ENCODE peak calls at places on chromosomes 3 and 15, in four cellular contexts. T, S, L and A are unnamed samples.

GRCh38 chr3:111081008-111081545 is 9.5 kb downstream of the NECTIN3 start:
- DNase-seq in T (no peak), S (no peak), L (no peak), A (no peak)

GRCh38 chr3:189712906-189713483 is 81.8 kb downstream of the TP63 start:
- DNase-seq in L (no peak), S (no peak), T (peak), A (peak)

GRCh38 chr15:69499521-69500201 is 47.0 kb downstream of the RPLP1 start:
- DNase-seq in S (no peak), T (no peak), L (no peak), A (no peak)

GRCh38 chr3:42288385-42288784 is 22.4 kb upstream of the CCK start:
- DNase-seq in T (no peak), S (no peak), L (no peak), A (no peak)

GRCh38 chr3:13403818-13404216 is 16.3 kb downstream of the NUP210 start:
- DNase-seq in L (no peak), S (no peak), T (no peak), A (no peak)

GRCh38 chr3:147368151-147368550 is 38.2 kb downstream of the ZIC4 start:
- DNase-seq in L (no peak), S (no peak), T (no peak), A (no peak)

GRCh38 chr3:105899528-105899927 is 30.7 kb upstream of the CBLB start:
- DNase-seq in L (no peak), T (no peak), S (no peak), A (no peak)

GRCh38 chr15:47968593-47968992 is 152.2 kb upstream of the SLC24A5 start:
- DNase-seq in T (no peak), L (no peak), S (no peak), A (no peak)

GRCh38 chr15:71116942-71117341 is 1.7 kb downstream of the THSD4 start:
- DNase-seq in S (no peak), T (no peak), L (no peak), A (peak)

GRCh38 chr3:65439641-65440040 is 599.1 kb downstream of the MAGI1 start:
- DNase-seq in S (peak), L (peak), T (no peak), A (peak)

GRCh38 chr3:184315506-184315867 is 1.1 kb downstream of the EIF4G1 start:
- DNase-seq in T (no peak), S (no peak), L (no peak), A (no peak)

GRCh38 chr15:95693917-95694316 is 636.6 kb upstream of the NR2F2 start:
- DNase-seq in T (no peak), S (no peak), L (no peak), A (no peak)

GRCh38 chr3:108091498-108092259 is 848 bp upstream of the CD47 start:
- DNase-seq in S (no peak), T (no peak), L (no peak), A (no peak)

GRCh38 chr3:58658508-58658907 is 8.1 kb downstream of the FAM3D start:
- DNase-seq in S (no peak), T (no peak), L (peak), A (no peak)

GRCh38 chr3:14329116-14329830 is 73.1 kb upstream of the SLC6A6 start:
- DNase-seq in T (no peak), S (no peak), L (no peak), A (no peak)

GRCh38 chr3:100400424-100400781 is 486 bp downstream of the TOMM70 start:
- DNase-seq in L (no peak), T (no peak), S (no peak), A (peak)

GRCh38 chr15:47443839-47444238 is 273.5 kb upstream of the SEMA6D start:
- DNase-seq in S (no peak), T (no peak), L (no peak), A (no peak)

GRCh38 chr3:132536442-132537153 is 60.5 kb upstream of the ACKR4 start:
- DNase-seq in S (no peak), L (no peak), T (no peak), A (no peak)

GRCh38 chr15:65027593-65027992 is 1.8 kb downstream of the MTFMT start:
- DNase-seq in S (no peak), T (no peak), L (no peak), A (no peak)

GRCh38 chr3:103963599-103963998 is 1403.1 kb upstream of the ALCAM start:
- DNase-seq in T (no peak), L (no peak), S (no peak), A (no peak)

GRCh38 chr15:98914626-98915025 is 93.0 kb downstream of the PGPEP1L start:
- DNase-seq in L (peak), T (no peak), S (no peak), A (peak)

GRCh38 chr15:72968531-72968922 is 83.7 kb upstream of the NEO1 start:
- DNase-seq in S (no peak), T (no peak), L (no peak), A (no peak)

GRCh38 chr3:29758108-29759020 is 477.5 kb downstream of the RBMS3 start:
- DNase-seq in L (no peak), T (no peak), S (no peak), A (peak)

GRCh38 chr3:31699309-31699953 is 166.7 kb downstream of the STT3B start:
- DNase-seq in T (no peak), L (no peak), S (no peak), A (no peak)

GRCh38 chr3:31696815-31697548 is 164.3 kb downstream of the STT3B start:
- DNase-seq in T (no peak), L (no peak), S (no peak), A (no peak)

GRCh38 chr3:31704651-31705179 is 172.0 kb downstream of the STT3B start:
- DNase-seq in T (no peak), S (peak), L (no peak), A (peak)

GRCh38 chr3:31704156-31704555 is 171.4 kb downstream of the STT3B start:
- DNase-seq in T (no peak), L (no peak), S (no peak), A (no peak)

DNA sequence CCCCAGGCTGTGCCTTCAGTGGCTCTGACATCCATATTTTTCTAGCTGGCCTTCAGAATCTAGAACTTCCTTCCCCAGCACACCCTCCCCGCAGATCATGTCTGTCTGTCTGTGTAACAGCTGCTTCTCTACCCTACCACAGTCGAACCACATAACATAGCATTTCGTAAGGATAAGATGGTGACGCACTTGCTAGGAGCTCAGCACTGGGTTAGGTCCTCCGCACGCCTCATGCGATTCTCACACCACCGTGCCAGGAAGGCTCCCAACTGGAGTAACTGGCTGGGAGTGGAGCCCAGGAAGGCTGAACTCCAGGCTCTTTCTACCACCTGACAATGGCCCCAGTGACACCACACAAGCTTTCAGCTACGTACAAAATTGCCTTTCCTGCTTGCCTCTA is 168.6 kb downstream of the STT3B start:
- DNase-seq in S (no peak), L (no peak), T (no peak), A (no peak)
- TF ChIP-seq POLR2AphosphoS5 in S (no peak), L (no peak), T (no peak), A (no peak)

DNA sequence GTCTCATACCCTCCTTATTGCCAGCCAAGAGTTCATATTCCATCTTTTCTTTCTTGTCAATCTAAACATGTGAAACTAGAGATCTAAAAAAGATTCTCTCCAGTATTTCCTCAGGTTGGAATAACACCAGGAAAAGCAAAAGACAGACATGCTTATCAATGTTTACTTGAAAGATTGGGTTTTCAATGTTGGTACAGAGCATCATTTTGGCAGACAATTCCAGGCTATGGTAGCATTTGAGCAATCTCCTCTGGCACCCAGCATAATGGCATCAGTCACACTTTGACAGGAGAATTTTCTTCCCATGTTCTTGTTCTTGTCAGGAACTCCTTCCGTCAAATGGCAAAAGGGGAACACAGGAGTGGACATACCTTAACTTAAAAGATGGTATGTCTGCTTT is 61.0 kb upstream of the RARB start:
- DNase-seq in L (no peak), T (no peak), S (no peak), A (no peak)
- TF ChIP-seq POLR2AphosphoS5 in L (no peak), T (no peak), S (no peak), A (no peak)

GRCh38 chr3:43737001-43737440 is 46.3 kb downstream of the ABHD5 start:
- DNase-seq in S (no peak), L (no peak), T (no peak), A (no peak)

GRCh38 chr3:43735618-43736017 is 44.9 kb downstream of the ABHD5 start:
- DNase-seq in L (no peak), S (no peak), T (no peak), A (no peak)

GRCh38 chr3:43738305-43738704 is 47.6 kb downstream of the ABHD5 start:
- DNase-seq in L (no peak), S (no peak), T (no peak), A (no peak)

GRCh38 chr3:43733459-43734384 is 43.0 kb downstream of the ABHD5 start:
- DNase-seq in S (no peak), T (no peak), L (no peak), A (no peak)

DNA sequence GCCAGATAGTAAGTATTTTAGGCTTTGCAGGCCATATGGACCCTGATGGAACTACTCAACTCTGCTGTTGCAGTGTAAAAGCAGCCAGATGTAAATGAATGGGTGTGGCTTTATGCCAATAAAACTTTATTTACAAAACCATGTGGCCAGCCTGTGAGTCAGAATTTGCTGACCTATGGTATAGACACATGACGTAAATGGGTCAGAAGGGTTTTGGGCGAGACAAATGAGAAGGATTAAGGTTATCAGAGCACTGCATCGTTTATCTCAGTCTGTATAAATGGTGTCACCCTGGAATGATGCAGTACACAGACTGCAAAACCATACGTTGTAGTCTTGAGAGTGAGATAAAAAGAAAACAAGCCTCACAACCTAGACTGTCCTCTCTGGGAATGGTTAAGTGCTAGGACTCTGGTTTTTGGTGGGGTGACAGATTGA is 45.8 kb downstream of the ABHD5 start:
- DNase-seq in L (no peak), T (no peak), S (no peak), A (no peak)
- TF ChIP-seq POLR2AphosphoS5 in L (no peak), T (no peak), S (no peak), A (no peak)

GRCh38 chr3:39407259-39407629 is 724 bp downstream of the RPSA start:
- DNase-seq in T (no peak), L (no peak), S (no peak), A (no peak)

GRCh38 chr3:39406368-39407258 is at the start of gene RPSA:
- DNase-seq in T (peak), L (peak), S (peak), A (peak)

GRCh38 chr3:39409514-39410136 is 3.1 kb downstream of the RPSA start:
- DNase-seq in L (no peak), T (no peak), S (no peak), A (no peak)

GRCh38 chr3:39407773-39408492 is 1.4 kb downstream of the RPSA start:
- DNase-seq in T (no peak), L (no peak), S (no peak), A (no peak)

DNA sequence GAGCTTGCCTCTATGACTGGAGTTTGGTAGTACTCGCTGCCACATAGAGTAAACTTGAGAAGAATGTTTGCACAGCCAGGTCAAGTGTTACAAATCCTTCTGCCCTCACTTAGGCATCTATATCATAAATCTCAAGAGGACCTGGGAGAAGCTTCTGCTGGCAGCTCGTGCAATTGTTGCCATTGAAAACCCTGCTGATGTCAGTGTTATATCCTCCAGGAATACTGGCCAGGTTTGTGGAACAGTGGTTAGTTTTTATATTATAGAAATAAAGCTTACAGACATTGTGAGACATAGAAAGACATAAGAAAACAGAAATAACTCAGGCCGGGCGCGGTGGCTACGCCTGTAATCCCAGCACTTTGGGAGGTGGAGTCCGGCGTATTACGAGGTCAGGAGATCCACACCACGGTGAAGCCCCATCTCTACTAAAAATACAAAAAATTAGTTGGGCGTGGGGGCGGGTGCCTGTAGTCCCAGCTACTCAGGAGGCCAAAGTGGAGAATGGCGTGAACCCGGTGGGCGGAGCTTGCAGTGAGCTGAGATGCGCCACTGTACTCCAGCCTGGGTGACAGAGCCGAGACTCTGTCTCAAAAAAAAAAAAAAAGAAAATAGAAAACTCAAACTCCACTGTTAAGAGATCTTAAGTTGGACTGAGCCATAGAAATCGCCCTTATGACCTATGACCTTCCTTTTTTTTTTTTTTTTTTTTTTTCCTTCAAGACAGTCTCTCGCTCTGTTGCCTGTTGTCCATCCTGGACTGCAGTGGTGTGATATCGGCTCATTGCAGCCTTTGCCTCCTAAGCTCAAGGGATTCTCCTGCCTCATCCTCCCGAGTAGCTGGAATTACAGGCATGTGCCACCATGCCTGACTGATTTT is 2.2 kb downstream of the RPSA start:
- DNase-seq in L (no peak), S (no peak), T (no peak), A (no peak)
- TF ChIP-seq POLR2AphosphoS5 in L (no peak), S (no peak), T (no peak), A (no peak)

GRCh38 chr3:117519776-117520175 is 810.2 kb downstream of the TUSC7 start:
- DNase-seq in T (no peak), S (no peak), L (no peak), A (no peak)

GRCh38 chr3:117524890-117525289 is 815.3 kb downstream of the TUSC7 start:
- DNase-seq in T (no peak), L (no peak), S (no peak), A (no peak)

GRCh38 chr3:117523407-117523806 is 813.8 kb downstream of the TUSC7 start:
- DNase-seq in S (no peak), L (no peak), T (no peak), A (no peak)

GRCh38 chr3:117518385-117518784 is 808.8 kb downstream of the TUSC7 start:
- DNase-seq in S (no peak), L (no peak), T (no peak), A (no peak)

GRCh38 chr3:117520582-117520981 is 811.0 kb downstream of the TUSC7 start:
- DNase-seq in L (no peak), S (no peak), T (no peak), A (no peak)
- TF ChIP-seq POLR2AphosphoS5 in L (no peak), S (no peak), T (no peak), A (no peak)

GRCh38 chr3:128482175-128482856 is 10.7 kb downstream of the GATA2 start:
- DNase-seq in L (no peak), T (no peak), S (no peak), A (no peak)

GRCh38 chr3:128483657-128484403 is 9.2 kb downstream of the GATA2 start:
- DNase-seq in T (no peak), S (no peak), L (no peak), A (no peak)

GRCh38 chr3:128481438-128481942 is 11.5 kb downstream of the GATA2 start:
- DNase-seq in L (no peak), S (no peak), T (no peak), A (no peak)

GRCh38 chr3:128484404-128485282 is 8.4 kb downstream of the GATA2 start:
- DNase-seq in L (no peak), T (no peak), S (no peak), A (no peak)

DNA sequence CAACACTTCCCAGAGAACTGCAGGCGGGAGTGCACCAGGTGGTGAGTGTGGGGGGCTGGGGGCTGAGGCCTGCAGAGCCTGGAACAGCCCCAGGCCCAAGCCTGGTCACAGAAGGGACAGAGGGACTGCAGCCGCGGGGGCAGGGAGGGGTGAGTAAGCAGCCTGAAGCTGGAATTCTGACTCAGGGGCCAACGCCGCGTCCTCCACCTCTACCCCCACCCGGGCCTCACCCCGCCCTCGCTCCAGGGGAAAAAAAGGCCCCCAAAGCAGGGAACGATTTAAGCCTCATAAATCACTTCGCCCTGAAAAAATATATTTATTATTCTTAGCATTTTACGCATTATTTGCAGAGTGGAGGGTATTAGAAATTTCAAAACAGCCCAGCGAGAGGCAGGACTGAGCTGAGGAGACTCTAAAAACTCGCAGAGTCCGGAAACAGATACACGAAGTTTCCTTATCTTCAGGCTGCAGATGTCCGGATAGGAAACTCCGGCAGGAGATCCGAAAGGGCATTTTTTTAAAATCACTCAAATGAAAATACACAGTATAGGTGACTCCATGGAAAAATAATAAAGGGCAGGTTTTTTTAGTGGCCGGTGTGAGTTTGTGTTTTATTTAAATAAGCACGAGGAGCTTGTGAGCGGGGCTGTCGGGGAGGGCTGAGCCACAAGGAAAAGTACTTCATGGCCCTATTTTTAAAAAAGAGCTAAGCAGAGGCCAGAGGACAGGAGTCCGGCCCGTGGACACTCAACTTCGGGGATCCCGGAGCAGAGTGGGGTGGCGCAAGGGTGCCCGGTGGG is 9.9 kb downstream of the GATA2 start:
- DNase-seq in L (no peak), T (no peak), S (no peak), A (no peak)
- TF ChIP-seq POLR2AphosphoS5 in L (peak), T (no peak), S (no peak), A (peak)